ENCODE peak calls at places on chromosomes 5 and 9, in six cellular contexts. X, Z, Q, B, N and L are unnamed samples.

GRCh38 chr9:127897194-127897692 is 2.2 kb downstream of the ST6GALNAC6 start:
- DNase-seq in Z (peak; percentile 91), X (no peak), Q (peak; percentile 76), B (peak; percentile 72), N (peak; percentile 70), L (no peak)

GRCh38 chr5:180136661-180137381 is 65.3 kb upstream of the RNF130 start:
- DNase-seq in N (no peak), B (no peak), X (peak; percentile 89), Q (no peak), Z (no peak), L (no peak)

GRCh38 chr9:92295827-92296258 is 2.3 kb upstream of the IARS1 start:
- DNase-seq in Z (no peak), Q (no peak), B (no peak), X (no peak), N (no peak), L (no peak)

GRCh38 chr5:14741131-14741530 is 76.6 kb downstream of the OTULIN start:
- DNase-seq in B (no peak), N (no peak), X (no peak), Q (no peak), Z (no peak), L (no peak)

GRCh38 chr5:61256474-61256873 is 75.6 kb upstream of the ZSWIM6 start:
- DNase-seq in X (no peak), N (no peak), B (peak; percentile 86), Q (no peak), Z (no peak), L (no peak)

GRCh38 chr9:128222880-128223670 is 19.9 kb downstream of the DNM1 start:
- DNase-seq in N (no peak), X (no peak), B (no peak), Z (no peak), Q (no peak), L (no peak)

GRCh38 chr9:115594551-115594950 is 476.6 kb upstream of the TNC start:
- DNase-seq in Q (no peak), B (no peak), X (no peak), N (peak; percentile 85), Z (no peak), L (no peak)

GRCh38 chr5:89313044-89313443 is 430.1 kb upstream of the MEF2C start:
- DNase-seq in B (no peak), N (peak; percentile 77), X (no peak), Z (peak; percentile 8), Q (no peak), L (peak; percentile 35)

GRCh38 chr5:14383923-14384322 is 197.7 kb upstream of the OTULINL start:
- DNase-seq in X (no peak), N (no peak), Z (no peak), B (no peak), Q (no peak), L (no peak)

GRCh38 chr9:106872641-106873040 is 9.7 kb downstream of the ZNF462 start:
- DNase-seq in Z (no peak), N (peak; percentile 72), Q (no peak), X (no peak), B (no peak), L (no peak)

GRCh38 chr5:16192311-16192710 is 12.7 kb upstream of the MARCHF11 start:
- DNase-seq in Q (no peak), B (no peak), X (no peak), Z (no peak), N (no peak), L (peak; percentile 61)

GRCh38 chr5:59798862-59799667 is 94.5 kb downstream of the PDE4D start:
- DNase-seq in Q (no peak), B (peak; percentile 47), X (no peak), Z (no peak), N (peak; percentile 56), L (peak; percentile 35)